ENCODE peak calls at places on chromosomes 4 and X, in seven cellular contexts. D is psoas muscle, C is mammary epithelial cell, F is esophagus squamous epithelium, R is HCT116, M is fibroblast of pulmonary artery, U is A549. S is an unnamed sample.

GRCh38 chr4:54659213-54660144 is 1.7 kb downstream of the KIT start:
- DNase-seq in F (no peak), U (no peak), M (peak; percentile 28), D (no peak), C (no peak), R (no peak), S (no peak)

GRCh38 chr4:128866281-128866680 is 56.8 kb downstream of the JADE1 start:
- DNase-seq in U (no peak), D (no peak), F (no peak), R (no peak), C (no peak), M (no peak), S (no peak)

GRCh38 chr4:188015025-188015778 is 19.6 kb downstream of the ZFP42 start:
- DNase-seq in C (peak; percentile 73), U (no peak), M (no peak), F (no peak), D (no peak), R (no peak), S (no peak)

GRCh38 chr4:39719804-39720580 is 22.1 kb downstream of the UBE2K start:
- DNase-seq in R (no peak), U (no peak), F (no peak), D (no peak), M (no peak), C (peak; percentile 57), S (no peak)

GRCh38 chr4:72571337-72571736 is 2.3 kb upstream of the ADAMTS3 start:
- DNase-seq in M (no peak), U (no peak), R (no peak), F (no peak), D (no peak), C (no peak), S (no peak)

GRCh38 chr4:127687580-127687979 is 42.6 kb upstream of the SLC25A31 start:
- DNase-seq in C (no peak), F (no peak), M (no peak), U (no peak), D (no peak), R (no peak), S (no peak)

GRCh38 chrX:97315939-97316338 is 432.2 kb downstream of the RPA4 start:
- DNase-seq in C (no peak), F (no peak), D (no peak), U (no peak), R (no peak), M (no peak), S (no peak)

GRCh38 chrX:108811891-108812290 is 75.5 kb upstream of the IRS4 start:
- DNase-seq in D (no peak), U (peak; percentile 0), R (no peak), M (no peak), F (no peak), C (no peak), S (no peak)

GRCh38 chr4:26426892-26427291 is 63.4 kb downstream of the CCKAR start:
- DNase-seq in U (no peak), C (no peak), D (no peak), F (no peak), M (no peak), R (no peak), S (no peak)

GRCh38 chr4:146333895-146334262 is 119.5 kb downstream of the REELD1 start:
- DNase-seq in M (no peak), R (no peak), F (no peak), U (no peak), D (no peak), C (no peak), S (no peak)

GRCh38 chr4:146335763-146336412 is 121.5 kb downstream of the REELD1 start:
- DNase-seq in C (peak; percentile 47), M (peak; percentile 32), F (no peak), D (no peak), U (no peak), R (no peak), S (no peak)

GRCh38 chr4:146334862-146335449 is 120.6 kb downstream of the REELD1 start:
- DNase-seq in D (no peak), M (no peak), C (no peak), F (no peak), U (no peak), R (no peak), S (no peak)

GRCh38 chr4:146330392-146330791 is 116.1 kb downstream of the REELD1 start:
- DNase-seq in M (peak; percentile 29), F (no peak), D (no peak), R (no peak), C (peak; percentile 41), U (no peak), S (no peak)

GRCh38 chr4:146333187-146333894 is 119.0 kb downstream of the REELD1 start:
- DNase-seq in R (no peak), F (no peak), D (no peak), U (no peak), M (peak; percentile 43), C (peak; percentile 62), S (no peak)
- H3K4me3 ChIP-seq in R (no peak overlapping the region), F (no peak overlapping the region), D (no peak overlapping the region), U (no peak overlapping the region), M (no peak overlapping the region), C (no peak overlapping the region), S (no peak overlapping the region)

DNA sequence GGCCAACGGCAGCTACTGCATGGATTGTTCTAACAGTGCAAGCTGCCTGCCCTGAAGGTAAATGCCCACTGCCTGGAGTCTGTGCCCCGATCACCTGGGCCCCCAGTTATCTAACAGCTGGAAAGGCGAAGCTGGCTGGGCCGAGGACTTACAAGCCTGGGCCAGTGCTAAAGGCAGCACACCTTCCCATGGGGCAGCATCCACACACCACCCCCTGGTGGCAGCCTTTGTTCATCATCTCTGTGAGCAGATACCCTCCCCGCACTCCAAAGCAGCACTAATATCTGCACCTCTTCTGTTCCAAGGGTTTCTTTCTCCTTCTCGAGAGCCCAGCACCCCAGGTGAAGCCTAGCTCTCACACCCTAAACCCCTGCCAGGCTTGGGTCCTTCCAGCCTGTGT is 7.6 kb downstream of the SLC2A9 start:
- DNase-seq in U (no peak), F (no peak), R (peak; percentile 18), M (peak; percentile 37), D (no peak), C (peak; percentile 43), S (no peak)
- TF ChIP-seq CTCF in U (peak; percentile 43), F (peak; percentile 66), R (peak; percentile 73), M (peak; percentile 50), D (peak; percentile 42), C (peak; percentile 58), S (no peak)

DNA sequence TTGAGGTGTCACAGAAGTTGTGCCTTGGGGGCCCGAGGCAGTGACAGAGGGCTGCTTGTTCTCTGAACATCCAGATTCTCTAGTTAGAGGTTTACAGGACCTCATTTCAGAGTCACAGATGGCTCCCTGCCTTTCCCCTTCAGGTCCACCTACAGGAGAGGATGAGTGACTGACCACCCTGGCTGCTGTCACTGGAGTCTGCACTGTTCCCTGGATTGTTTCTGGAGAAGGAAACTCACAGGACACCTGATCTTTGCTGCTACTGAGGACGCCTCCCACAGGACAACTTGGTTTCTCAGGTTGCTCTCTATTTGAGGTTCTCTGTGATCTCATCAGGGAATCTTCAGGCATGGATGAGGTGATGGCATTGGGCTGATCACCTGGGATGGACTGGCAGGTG is 58.3 kb downstream of the GPRIN3 start:
- DNase-seq in R (no peak), C (no peak), D (no peak), F (no peak), U (no peak), M (no peak), S (no peak)
- H3K4me3 ChIP-seq in R (no peak overlapping the region), C (no peak overlapping the region), D (no peak overlapping the region), F (no peak overlapping the region), U (no peak overlapping the region), M (no peak overlapping the region), S (no peak overlapping the region)

DNA sequence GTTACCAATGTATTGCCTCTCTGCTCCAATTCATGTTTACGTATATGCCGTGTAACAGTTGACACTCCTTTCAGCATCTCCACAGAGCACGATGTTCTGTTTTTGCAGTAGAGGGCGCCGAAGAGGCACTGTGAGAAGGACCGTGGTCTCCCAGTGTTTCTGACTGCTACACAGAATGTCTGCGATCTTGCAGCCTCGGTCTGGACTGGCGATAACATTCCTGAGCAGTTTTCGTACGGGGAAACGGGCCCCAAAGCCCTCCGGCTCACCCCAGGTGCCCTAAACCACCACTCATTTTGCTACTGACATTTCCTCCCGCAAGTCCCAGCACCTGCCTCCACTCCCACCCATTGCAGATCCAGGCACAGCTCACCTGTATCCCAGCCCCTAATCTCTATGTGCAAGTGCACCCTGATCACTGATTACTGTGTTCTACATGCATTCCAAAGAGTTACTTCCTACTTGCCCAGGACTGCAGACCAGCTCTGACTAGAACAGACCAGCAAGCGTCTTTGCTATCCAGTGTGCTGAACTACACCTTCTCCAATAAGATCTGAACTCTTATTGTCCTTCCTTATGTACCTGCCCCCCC is 12.4 kb upstream of the NFXL1 start:
- DNase-seq in F (no peak), D (no peak), R (peak; percentile 43), C (peak; percentile 43), M (peak; percentile 67), U (peak; percentile 24), S (no peak)
- TF ChIP-seq CTCF in F (peak; percentile 53), D (peak; percentile 66), R (peak; percentile 82), C (peak; percentile 74), M (peak; percentile 88), U (no peak), S (peak; percentile 32)

GRCh38 chr4:167234388-167234881 is at the start of gene SPOCK3:
- DNase-seq in U (peak; percentile 22), F (no peak), M (peak; percentile 48), C (peak; percentile 47), R (peak; percentile 18), D (peak; percentile 48), S (no peak)

GRCh38 chr4:167230744-167231143 is 3.5 kb downstream of the SPOCK3 start:
- DNase-seq in F (no peak), M (no peak), D (no peak), C (no peak), U (no peak), R (no peak), S (no peak)

GRCh38 chr4:167232805-167233522 is 1.3 kb downstream of the SPOCK3 start:
- DNase-seq in F (no peak), M (no peak), U (no peak), C (no peak), D (no peak), R (no peak), S (no peak)

GRCh38 chr4:167238226-167238625 is 3.9 kb upstream of the SPOCK3 start:
- DNase-seq in R (no peak), D (no peak), F (no peak), M (no peak), U (no peak), C (no peak), S (no peak)

DNA sequence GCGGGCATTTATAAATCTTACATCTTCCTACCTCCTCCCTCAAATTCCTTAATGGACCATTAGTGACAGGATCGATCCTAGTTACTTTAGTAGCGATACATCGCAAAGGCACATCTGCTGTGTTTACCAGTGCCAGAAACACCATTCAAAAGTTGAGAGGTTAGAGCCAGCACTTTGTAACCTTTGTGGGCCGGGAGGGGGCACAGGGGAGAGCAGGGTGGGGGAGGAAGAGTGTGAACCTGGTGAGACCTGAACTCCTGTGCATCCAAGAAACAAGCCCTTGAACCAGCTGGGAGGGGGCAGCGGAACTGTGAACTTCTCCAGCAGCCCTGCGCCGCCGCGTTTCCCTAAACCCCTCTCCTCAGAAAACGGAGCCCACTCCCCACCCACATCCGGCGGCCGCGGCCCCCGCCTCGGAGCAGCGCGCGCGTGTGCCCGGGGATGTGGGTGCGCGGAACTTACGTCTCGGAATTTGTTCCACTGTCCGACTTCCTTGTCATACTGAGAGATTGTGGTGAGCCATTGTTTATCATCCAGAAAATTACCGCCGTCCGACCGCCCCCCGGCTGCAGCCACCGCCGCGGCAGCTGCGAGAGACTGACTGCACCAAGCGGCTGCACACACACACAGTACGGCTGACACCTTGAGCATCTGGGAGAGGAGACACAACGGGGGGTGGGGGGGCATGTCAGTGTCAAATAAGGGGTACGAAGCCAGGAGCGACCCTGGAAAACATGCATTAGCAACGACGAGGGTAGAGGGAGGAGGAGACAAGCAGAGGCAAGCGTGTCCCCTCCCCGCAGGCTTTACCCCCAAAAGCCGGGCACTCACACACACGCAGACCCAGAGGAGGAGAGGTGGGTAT is 539 bp downstream of the SPOCK3 start:
- DNase-seq in C (peak; percentile 10), U (no peak), M (peak; percentile 11), D (no peak), F (no peak), R (no peak), S (no peak)
- H3K4me3 ChIP-seq in C (peak overlapping the region; percentile 41), U (peak overlapping the region; percentile 64), M (peak overlapping the region; percentile 70), D (peak overlapping the region; percentile 54), F (peak overlapping the region; percentile 38), R (peak overlapping the region; percentile 75), S (peak overlapping the region; percentile 47)